ENCODE peak calls at places on chromosomes 1 and 21, in seven cellular contexts. U, I, C, Y, T, Z and E are unnamed samples.

GRCh38 chr21:41895643-41896493 is 16.7 kb upstream of the PRDM15 start:
- DNase-seq in U (peak; percentile 48), I (no peak), C (no peak), Y (no peak), T (no peak), Z (no peak), E (no peak)

GRCh38 chr1:204453141-204453772 is 41.3 kb downstream of the PIK3C2B start:
- DNase-seq in U (peak; percentile 55), I (no peak), C (no peak), Y (no peak), T (no peak), Z (no peak), E (peak; percentile 96)

GRCh38 chr1:207314836-207315235 is 6.6 kb upstream of the CD55 start:
- DNase-seq in U (no peak), I (no peak), C (no peak), Y (peak; percentile 41), T (no peak), Z (no peak), E (no peak)

GRCh38 chr1:103561612-103562395 is 9.6 kb upstream of the AMY2B start:
- DNase-seq in U (no peak), I (no peak), C (no peak), Y (peak; percentile 78), T (no peak), Z (no peak), E (no peak)

GRCh38 chr1:150280138-150280707 is 2.1 kb upstream of the CIART start:
- DNase-seq in U (no peak), I (no peak), C (no peak), Y (no peak), T (no peak), Z (no peak), E (no peak)

GRCh38 chr1:205074513-205074912 is 9.7 kb downstream of the TMEM81 start:
- DNase-seq in U (no peak), I (peak; percentile 25), C (no peak), Y (no peak), T (no peak), Z (no peak), E (no peak)

GRCh38 chr1:209648931-209649776 is 3.1 kb downstream of the LAMB3 start:
- DNase-seq in U (no peak), I (peak; percentile 66), C (no peak), Y (peak; percentile 85), T (no peak), Z (peak; percentile 75), E (peak; percentile 82)

GRCh38 chr1:161905269-161905884 is 118.3 kb downstream of the OLFML2B start:
- DNase-seq in U (no peak), I (no peak), C (no peak), Y (no peak), T (peak; percentile 40), Z (no peak), E (peak; percentile 55)

GRCh38 chr21:42003051-42003461 is 7.1 kb downstream of the ZBTB21 start:
- DNase-seq in U (peak; percentile 22), I (no peak), C (no peak), Y (no peak), T (no peak), Z (peak; percentile 43), E (peak; percentile 5)

GRCh38 chr1:981491-981954 is 370 bp downstream of the PERM1 start:
- DNase-seq in U (no peak), I (no peak), C (no peak), Y (no peak), T (no peak), Z (no peak), E (no peak)

GRCh38 chr1:154626456-154627246 is 18.7 kb upstream of the ADAR start:
- DNase-seq in U (no peak), I (no peak), C (no peak), Y (no peak), T (peak; percentile 32), Z (no peak), E (no peak)

GRCh38 chr21:45309069-45309521 is 21.4 kb upstream of the POFUT2 start:
- DNase-seq in U (peak; percentile 13), I (peak; percentile 66), C (no peak), Y (peak; percentile 59), T (peak; percentile 87), Z (no peak), E (peak; percentile 68)

GRCh38 chr1:88935522-88936222 is 44.3 kb upstream of the GTF2B start:
- DNase-seq in U (no peak), I (peak; percentile 30), C (no peak), Y (peak; percentile 71), T (peak; percentile 56), Z (peak; percentile 57), E (peak; percentile 59)

GRCh38 chr1:110383311-110383990 is 7.4 kb downstream of the SLC16A4 start:
- DNase-seq in U (no peak), I (no peak), C (no peak), Y (peak; percentile 27), T (no peak), Z (no peak), E (peak; percentile 39)

GRCh38 chr1:14888374-14888773 is 265.2 kb upstream of the TMEM51 start:
- DNase-seq in U (no peak), I (no peak), C (no peak), Y (no peak), T (no peak), Z (no peak), E (no peak)

GRCh38 chr1:68015369-68015768 is 35.1 kb downstream of the DIRAS3 start:
- DNase-seq in U (no peak), I (no peak), C (no peak), Y (no peak), T (no peak), Z (peak; percentile 15), E (no peak)

GRCh38 chr21:29680273-29680672 is 259.5 kb downstream of the GRIK1 start:
- DNase-seq in U (no peak), I (no peak), C (no peak), Y (no peak), T (no peak), Z (no peak), E (no peak)